ENCODE peak calls at places on chromosome 22, in ten cellular contexts. J is GM23338, T is tibial artery, I is kidney, V is pancreas, A is cardiac muscle cell, H is adrenal gland, C is prostate gland, W is ovary, Q is foreskin keratinocyte. L is an unnamed sample. For H3K4me1, the result is how much of the 10 kb centered on the place peaks cover.

GRCh38 chr22:19222242-19223005 is 43.9 kb upstream of the SLC25A1 start:
- DNase-seq in J (no peak), T (no peak), I (no peak), V (no peak), A (no peak), H (no peak), C (no peak), W (no peak), Q (no peak), L (no peak)

GRCh38 chr22:17359501-17359900 is 9.8 kb upstream of the CECR2 start:
- DNase-seq in J (no peak), T (no peak), I (no peak), V (no peak), A (no peak), H (no peak), C (no peak), W (no peak), Q (no peak), L (no peak)

GRCh38 chr22:37880668-37881440 is 25.2 kb upstream of the MICALL1 start:
- DNase-seq in J (no peak), T (no peak), I (peak), V (no peak), A (no peak), H (no peak), C (no peak), W (no peak), Q (peak), L (no peak)

GRCh38 chr22:23090079-23090835 is 19.9 kb downstream of the GNAZ start:
- DNase-seq in J (no peak), T (no peak), I (no peak), V (no peak), A (no peak), H (no peak), C (no peak), W (no peak), Q (no peak), L (no peak)

GRCh38 chr22:30459206-30460052 is 12.4 kb downstream of the SEC14L3 start:
- DNase-seq in J (peak), T (no peak), I (no peak), V (no peak), A (peak), H (no peak), C (no peak), W (no peak), Q (no peak), L (no peak)

GRCh38 chr22:37383342-37383741 is 43.9 kb downstream of the ELFN2 start:
- DNase-seq in J (no peak), T (no peak), I (no peak), V (no peak), A (no peak), H (peak), C (no peak), W (no peak), Q (no peak), L (no peak)

GRCh38 chr22:47997052-47997568 is 1234.7 kb downstream of the TBC1D22A start:
- DNase-seq in J (no peak), T (no peak), I (no peak), V (no peak), A (no peak), H (no peak), C (no peak), W (no peak), Q (no peak), L (no peak)

GRCh38 chr22:38873469-38874411 is 1.7 kb upstream of the CBX6 start:
- DNase-seq in J (no peak), T (peak), I (no peak), V (no peak), A (no peak), H (no peak), C (no peak), W (no peak), Q (peak), L (no peak)

GRCh38 chr22:32795214-32795596 is 6.3 kb upstream of the TIMP3 start:
- DNase-seq in J (no peak), T (no peak), I (no peak), V (no peak), A (no peak), H (no peak), C (no peak), W (no peak), Q (no peak), L (no peak)

GRCh38 chr22:38219644-38220043 is 17.9 kb downstream of the MAFF start:
- DNase-seq in J (no peak), T (no peak), I (no peak), V (no peak), A (no peak), H (no peak), C (no peak), W (no peak), Q (no peak), L (no peak)

GRCh38 chr22:33923660-33924246 is 3.5 kb upstream of the LARGE1 start:
- DNase-seq in J (peak), T (peak), I (no peak), V (peak), A (peak), H (peak), C (peak), W (peak), Q (peak), L (peak)

GRCh38 chr22:46767249-46767985 is 5.0 kb downstream of the TBC1D22A start:
- DNase-seq in J (no peak), T (no peak), I (no peak), V (no peak), A (no peak), H (no peak), C (no peak), W (no peak), Q (no peak), L (no peak)
- H3K27ac ChIP-seq in J (no peak), T (no peak), I (no peak), V (no peak), A (peak), H (no peak), C (no peak), W (no peak), Q (no peak), L (peak)

GRCh38 chr22:35892192-35892591 is 136.4 kb downstream of the RBFOX2 start:
- DNase-seq in J (no peak), T (no peak), I (no peak), V (no peak), A (no peak), H (peak), C (no peak), W (no peak), Q (peak), L (no peak)

GRCh38 chr22:35896306-35896705 is 132.3 kb downstream of the RBFOX2 start:
- DNase-seq in J (no peak), T (no peak), I (no peak), V (no peak), A (no peak), H (no peak), C (no peak), W (no peak), Q (peak), L (no peak)

GRCh38 chr22:35893698-35894097 is 134.9 kb downstream of the RBFOX2 start:
- DNase-seq in J (no peak), T (no peak), I (no peak), V (no peak), A (no peak), H (no peak), C (no peak), W (no peak), Q (no peak), L (no peak)

GRCh38 chr22:35894937-35895708 is 133.5 kb downstream of the RBFOX2 start:
- DNase-seq in J (no peak), T (peak), I (no peak), V (no peak), A (peak), H (peak), C (peak), W (no peak), Q (peak), L (peak)

DNA sequence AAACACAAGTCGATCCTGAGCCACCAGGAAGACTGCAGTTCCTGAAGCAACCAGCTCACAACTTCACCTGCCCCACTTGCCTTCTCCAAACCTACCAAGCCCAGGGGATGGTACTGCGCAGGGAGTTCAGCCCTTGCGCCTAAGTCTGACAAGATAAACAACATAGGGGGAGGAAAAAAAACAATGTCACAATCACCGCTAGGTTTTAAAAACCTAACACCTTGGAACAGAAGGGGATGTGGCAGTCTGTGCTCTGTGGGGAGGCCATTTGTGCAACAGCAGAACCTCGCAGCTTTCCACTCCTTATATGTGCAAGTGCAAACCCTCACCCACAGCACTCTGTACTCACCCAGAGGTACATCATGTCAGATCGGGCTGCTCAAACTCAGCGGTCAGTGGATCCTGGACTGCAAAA is 134.2 kb downstream of the RBFOX2 start:
- DNase-seq in J (no peak), T (peak), I (no peak), V (no peak), A (peak), H (no peak), C (no peak), W (peak), Q (peak), L (peak)
- TF ChIP-seq CTCF in J (no peak), T (peak), I (no peak), V (no peak), A (no peak), H (no peak), C (no peak), W (no peak), Q (no peak), L (peak)

GRCh38 chr22:36378080-36378788 is 9.5 kb downstream of the MYH9 start:
- DNase-seq in J (no peak), T (peak), I (no peak), V (no peak), A (no peak), H (no peak), C (no peak), W (no peak), Q (peak), L (no peak)

GRCh38 chr22:36381513-36382079 is 6.2 kb downstream of the MYH9 start:
- DNase-seq in J (no peak), T (no peak), I (no peak), V (no peak), A (no peak), H (no peak), C (no peak), W (no peak), Q (peak), L (no peak)

GRCh38 chr22:36383110-36383581 is 4.6 kb downstream of the MYH9 start:
- DNase-seq in J (no peak), T (no peak), I (no peak), V (no peak), A (no peak), H (peak), C (no peak), W (no peak), Q (peak), L (peak)

GRCh38 chr22:36377022-36377631 is 10.6 kb downstream of the MYH9 start:
- DNase-seq in J (no peak), T (no peak), I (no peak), V (no peak), A (no peak), H (no peak), C (no peak), W (no peak), Q (peak), L (no peak)

DNA sequence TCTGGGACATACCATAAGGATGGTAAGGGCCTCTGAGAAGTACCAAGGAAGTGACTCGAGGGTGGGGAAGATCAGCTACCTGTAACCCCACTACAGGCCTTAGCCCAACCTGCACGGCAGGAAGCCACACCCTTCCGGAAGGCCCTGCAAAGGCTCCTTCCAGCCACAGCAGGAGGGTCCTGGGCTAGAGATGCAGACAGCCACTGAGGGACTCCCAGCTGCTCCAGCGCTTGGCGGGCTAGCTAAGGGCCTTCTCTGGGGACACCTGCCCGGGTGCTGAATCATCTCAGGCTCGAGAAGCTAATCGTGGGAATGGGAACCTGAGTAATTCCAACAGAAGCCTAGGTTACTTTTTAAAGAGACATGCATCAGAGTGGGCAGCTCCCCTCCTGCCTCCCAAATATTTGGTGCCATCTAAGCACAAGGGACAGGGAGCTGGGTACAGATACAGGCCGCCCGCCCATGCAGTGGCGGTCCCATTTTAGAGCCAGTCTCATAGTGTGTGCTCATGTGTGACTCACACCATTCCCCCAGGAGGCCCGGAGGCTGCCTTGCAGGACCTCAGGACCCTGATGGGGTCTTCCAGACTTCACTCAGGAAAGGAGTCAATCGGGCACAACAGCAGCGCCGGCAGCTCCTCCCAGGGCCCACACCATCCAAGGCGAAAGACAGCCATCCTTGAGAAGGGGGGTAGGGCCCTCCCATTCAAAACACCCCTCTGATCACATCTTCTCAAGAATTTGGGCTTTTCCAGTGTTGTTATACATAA is 8.0 kb downstream of the MYH9 start:
- DNase-seq in J (no peak), T (peak), I (no peak), V (no peak), A (no peak), H (no peak), C (no peak), W (no peak), Q (peak), L (no peak)
- H3K4me1 ChIP-seq in J (under half), T (under half), I (under half), V (half or more), A (under half), H (half or more), C (under half), W (under half), Q (half or more), L (half or more)

DNA sequence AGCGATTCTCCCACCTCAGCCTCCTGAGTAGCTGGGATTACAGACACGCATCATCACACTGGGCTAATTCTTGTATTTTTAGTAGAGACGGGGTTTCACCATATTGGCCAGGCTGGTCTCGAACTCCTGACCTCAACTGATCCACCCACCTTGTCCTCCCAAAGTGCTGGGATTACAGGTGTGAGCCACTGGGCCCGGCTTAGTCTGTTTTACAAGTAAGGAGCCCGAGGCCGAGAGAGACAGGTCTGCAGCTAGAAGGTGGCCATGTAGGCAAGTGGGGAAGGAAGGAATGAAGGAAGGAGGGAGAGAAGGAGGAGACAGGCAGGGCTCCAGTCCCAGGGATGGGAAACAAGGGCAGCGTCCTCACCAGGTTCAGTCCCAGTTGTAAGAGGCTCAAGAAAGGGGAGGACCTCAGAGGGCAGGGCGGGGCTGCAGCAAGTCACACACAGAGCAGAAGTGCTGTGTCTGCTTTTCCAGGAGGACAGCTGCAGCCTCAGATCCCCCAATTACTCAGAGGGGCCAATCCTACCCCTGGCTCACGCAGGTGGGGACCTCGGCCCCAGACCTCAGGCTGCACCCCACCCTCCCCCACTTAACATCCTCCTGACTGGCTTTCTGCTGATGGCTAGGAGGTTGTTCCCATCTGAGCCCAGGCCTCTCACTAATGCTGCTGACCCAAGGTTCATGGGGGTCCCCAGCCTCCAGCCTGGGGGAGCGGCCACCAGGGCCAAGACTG is 53.8 kb upstream of the PRR5 start:
- DNase-seq in J (no peak), T (peak), I (peak), V (no peak), A (no peak), H (no peak), C (no peak), W (no peak), Q (no peak), L (no peak)
- H3K27ac ChIP-seq in J (no peak), T (no peak), I (no peak), V (no peak), A (no peak), H (peak), C (peak), W (no peak), Q (no peak), L (no peak)

GRCh38 chr22:49923445-49923844 is 5.0 kb downstream of the CRELD2 start:
- DNase-seq in J (no peak), T (no peak), I (no peak), V (no peak), A (no peak), H (no peak), C (no peak), W (no peak), Q (no peak), L (no peak)
- TF ChIP-seq CTCF in J (peak), T (no peak), I (no peak), V (no peak), A (no peak), H (no peak), C (no peak), W (no peak), Q (peak), L (no peak)

DNA sequence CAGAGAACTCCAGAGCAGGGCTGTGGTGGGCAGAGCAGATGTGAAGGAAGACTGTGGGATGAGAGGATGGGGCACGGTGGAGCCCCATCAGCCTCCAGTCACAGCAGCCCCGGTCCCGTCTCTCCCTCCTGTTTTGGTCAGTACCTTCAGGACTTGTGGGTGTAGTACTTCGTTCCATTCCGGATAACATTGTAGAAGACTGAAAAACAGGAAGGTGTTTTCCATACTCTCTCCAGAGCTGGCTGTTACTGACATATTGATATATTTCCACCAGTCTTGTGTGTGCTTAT is 15.4 kb downstream of the MED15 start:
- DNase-seq in J (no peak), T (no peak), I (no peak), V (no peak), A (no peak), H (no peak), C (no peak), W (no peak), Q (no peak), L (no peak)
- H3K4me1 ChIP-seq in J (under half), T (under half), I (under half), V (under half), A (under half), H (half or more), C (under half), W (under half), Q (under half), L (under half)

L was measured in gastrocnemius medialis.